ENCODE peak calls at places on chromosomes 12 and 14, in four cellular contexts. S is mesendoderm, Y is putamen, P is nephron progenitor cell. T is an unnamed sample.

GRCh38 chr12:121279507-121279915 is 17.0 kb downstream of the CAMKK2 start:
- DNase-seq in S (no peak), Y (no peak), P (no peak), T (no peak)

GRCh38 chr14:100567877-100568163 is 19.4 kb downstream of the BEGAIN start:
- DNase-seq in S (no peak), Y (no peak), P (no peak), T (no peak)

GRCh38 chr14:98858158-98858557 is 413.8 kb downstream of the BCL11B start:
- DNase-seq in S (no peak), Y (no peak), P (no peak), T (no peak)

GRCh38 chr12:25266522-25266921 is 15.8 kb upstream of the KRAS start:
- DNase-seq in S (no peak), Y (no peak), P (no peak), T (no peak)

GRCh38 chr14:23177181-23177580 is 6.3 kb downstream of the SLC7A8 start:
- DNase-seq in S (no peak), Y (no peak), P (no peak), T (no peak)

GRCh38 chr14:90461425-90461824 is 64.6 kb downstream of the CALM1 start:
- DNase-seq in S (no peak), Y (no peak), P (no peak), T (no peak)

GRCh38 chr12:24505366-24506025 is 443.4 kb downstream of the BCAT1 start:
- DNase-seq in S (no peak), Y (no peak), P (no peak), T (no peak)

GRCh38 chr12:65637774-65638173 is 186.5 kb upstream of the HMGA2 start:
- DNase-seq in S (no peak), Y (no peak), P (no peak), T (no peak)

GRCh38 chr14:103501041-103501870 is 21.4 kb downstream of the CKB start:
- DNase-seq in S (no peak), Y (no peak), P (no peak), T (no peak)

GRCh38 chr14:91957876-91958313 is 10.4 kb upstream of the FBLN5 start:
- DNase-seq in S (no peak), Y (no peak), P (no peak), T (no peak)

GRCh38 chr14:102532204-102532658 is 22.7 kb upstream of the ANKRD9 start:
- DNase-seq in S (no peak), Y (no peak), P (no peak), T (no peak)

GRCh38 chr12:104953323-104953722 is 4.8 kb downstream of the SLC41A2 start:
- DNase-seq in S (peak), Y (no peak), P (no peak), T (no peak)

GRCh38 chr12:42546709-42547108 is 42.8 kb downstream of the PRICKLE1 start:
- DNase-seq in S (no peak), Y (no peak), P (no peak), T (no peak)

GRCh38 chr12:124804011-124804621 is 59.5 kb downstream of the SCARB1 start:
- DNase-seq in S (peak), Y (peak), P (no peak), T (peak)

GRCh38 chr12:79408665-79409064 is 282.1 kb downstream of the PAWR start:
- DNase-seq in S (no peak), Y (no peak), P (no peak), T (no peak)

GRCh38 chr12:51171884-51172514 is 936 bp downstream of the TFCP2 start:
- DNase-seq in S (peak), Y (peak), P (no peak), T (peak)